ENCODE peak calls at places on chromosomes 4 and X, in eight cellular contexts. R is activated CD8-positive, alpha-beta T cell treated with anti-CD3 and anti-CD28 coated beads for 36 hours; U is fibroblast of mammary gland; F is breast epithelium; Y is tibial artery; I is heart right ventricle; D is omental fat pad; O is GM13977. B is an unnamed sample.

GRCh38 chr4:56909083-56909981 is 1.6 kb downstream of the REST start:
- DNase-seq in R (peak), U (peak), O (peak), Y (peak), I (peak), D (no peak), F (peak), B (peak)

GRCh38 chr4:151807220-151807619 is 46.4 kb upstream of the GATB start:
- DNase-seq in R (no peak), D (no peak), I (peak), F (no peak), Y (no peak), O (no peak), U (no peak), B (no peak)

GRCh38 chrX:776529-777230 is 146.1 kb downstream of the SHOX start:
- DNase-seq in D (no peak), F (no peak), I (no peak), Y (peak), U (no peak), R (no peak), O (no peak), B (no peak)

GRCh38 chrX:19334945-19335626 is 8.6 kb upstream of the PDHA1 start:
- DNase-seq in O (peak), U (peak), R (peak), I (no peak), F (no peak), D (no peak), Y (no peak), B (peak)

GRCh38 chr4:100299019-100299418 is 108.8 kb upstream of the DDIT4L start:
- DNase-seq in R (no peak), F (no peak), O (no peak), I (peak), D (no peak), U (peak), Y (peak), B (no peak)

GRCh38 chrX:78322863-78323262 is 4.5 kb downstream of the CYSLTR1 start:
- DNase-seq in F (no peak), R (no peak), D (no peak), O (no peak), U (no peak), Y (no peak), I (no peak), B (no peak)

GRCh38 chrX:150849996-150850720 is 48.3 kb downstream of the CD99L2 start:
- DNase-seq in D (no peak), R (no peak), U (no peak), Y (no peak), O (no peak), F (no peak), I (no peak), B (no peak)

GRCh38 chr4:106502106-106502699 is 133.6 kb upstream of the GIMD1 start:
- DNase-seq in D (peak), I (peak), R (peak), O (peak), Y (no peak), F (no peak), U (peak), B (peak)

GRCh38 chr4:145406970-145407369 is 74.7 kb upstream of the SMAD1 start:
- DNase-seq in R (no peak), U (no peak), I (no peak), F (no peak), Y (no peak), O (no peak), D (no peak), B (no peak)

GRCh38 chr4:36243355-36244256 is 708 bp downstream of the ARAP2 start:
- DNase-seq in O (peak), I (peak), Y (peak), F (peak), D (peak), U (peak), R (peak), B (peak)

GRCh38 chr4:74546020-74546419 is 101.1 kb downstream of the AREG start:
- DNase-seq in I (no peak), O (no peak), F (no peak), D (no peak), R (no peak), Y (no peak), U (peak), B (no peak)

GRCh38 chrX:2500091-2500680 is 590 bp downstream of the DHRSX start:
- DNase-seq in D (no peak), I (peak), O (no peak), Y (peak), R (peak), U (peak), F (no peak), B (peak)

GRCh38 chr4:87310691-87311335 is 11.9 kb downstream of the HSD17B13 start:
- DNase-seq in I (no peak), F (no peak), O (no peak), R (no peak), Y (no peak), U (no peak), D (no peak), B (no peak)

GRCh38 chrX:50448565-50448964 is 22.1 kb downstream of the DGKK start:
- DNase-seq in U (peak), Y (no peak), O (no peak), I (no peak), F (no peak), D (no peak), R (no peak), B (no peak)

GRCh38 chr4:121484633-121485032 is 103.8 kb upstream of the QRFPR start:
- DNase-seq in O (peak), F (no peak), U (peak), I (no peak), R (peak), Y (no peak), D (no peak), B (peak)
- TF ChIP-seq CTCF in O (peak), F (no peak), U (peak), I (peak), R (peak), Y (peak), D (no peak), B (peak)

DNA sequence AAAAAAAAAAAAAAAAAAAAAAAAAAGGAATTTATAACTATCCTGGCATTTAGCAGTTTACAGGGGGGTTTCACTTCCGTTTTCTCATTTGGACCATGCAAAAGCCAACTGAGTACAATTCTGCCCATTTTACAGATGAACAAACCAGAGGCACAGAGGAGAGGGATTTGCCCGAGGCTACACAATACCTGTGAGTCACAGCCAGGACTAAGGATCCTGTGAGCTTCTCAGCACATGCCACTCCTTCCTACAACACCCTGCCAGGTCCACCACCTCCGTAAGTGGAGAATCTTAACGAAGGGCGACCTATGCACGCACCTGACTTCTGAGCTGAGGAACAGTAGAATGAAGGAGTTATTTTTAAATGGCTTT is 75.4 kb upstream of the USP9X start:
- DNase-seq in O (no peak), U (no peak), I (no peak), R (no peak), F (no peak), Y (no peak), D (no peak), B (peak)
- TF ChIP-seq CTCF in O (no peak), U (no peak), I (no peak), R (no peak), F (no peak), Y (no peak), D (no peak), B (no peak)

DNA sequence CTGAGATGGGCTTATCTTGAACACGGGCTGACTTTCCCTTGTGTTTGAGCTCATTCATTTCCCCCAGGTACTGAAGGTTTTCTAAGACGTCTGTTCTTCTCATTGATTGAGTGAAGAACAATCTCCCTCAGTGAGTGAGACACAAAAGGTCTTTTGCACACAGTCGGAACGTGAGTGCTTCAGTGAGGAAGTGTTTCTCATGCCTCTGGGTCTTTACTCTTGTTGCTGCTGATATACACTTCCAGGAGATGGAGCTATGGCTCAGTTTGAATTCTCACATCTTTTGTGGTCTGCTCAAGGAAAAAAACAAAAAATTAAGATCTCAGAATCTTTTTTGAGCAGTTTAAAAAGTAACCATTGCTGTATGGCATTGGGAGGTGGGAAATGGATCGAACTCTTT is 981.9 kb upstream of the TENM3 start:
- DNase-seq in R (no peak), F (no peak), O (no peak), I (no peak), D (no peak), Y (no peak), U (peak), B (no peak)
- TF ChIP-seq CTCF in R (no peak), F (no peak), O (no peak), I (no peak), D (no peak), Y (no peak), U (peak), B (no peak)

DNA sequence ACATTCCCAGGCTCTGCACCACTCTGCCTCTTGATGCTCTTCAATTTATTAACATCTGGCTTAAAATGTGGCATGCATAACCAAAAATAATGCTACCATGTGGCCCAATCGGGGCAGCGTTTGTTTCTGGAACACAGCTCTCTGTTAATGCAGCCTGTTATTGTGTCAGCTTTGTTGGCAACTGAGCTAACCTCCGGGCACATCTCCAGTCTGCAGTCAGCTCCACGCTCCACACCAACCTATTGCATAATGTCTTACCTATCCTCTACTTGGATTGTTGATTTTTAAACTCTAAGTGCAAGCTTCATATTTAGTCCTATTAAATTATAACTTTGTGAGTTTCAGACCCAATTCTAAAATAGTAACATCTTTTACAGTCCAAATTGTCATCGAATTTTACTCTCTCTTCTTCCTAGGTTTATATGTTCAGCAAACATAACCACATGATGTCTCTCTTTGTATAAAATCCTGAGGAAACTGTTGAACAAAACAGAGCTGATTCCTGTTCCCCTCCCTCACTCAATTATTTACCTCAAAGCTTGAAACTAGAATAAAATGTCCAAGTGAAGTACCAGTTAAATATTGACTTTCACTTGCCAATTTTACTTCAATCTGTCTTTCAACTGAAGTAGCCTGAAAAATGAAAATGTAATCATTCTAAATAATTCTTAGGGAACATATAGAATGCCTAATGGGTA is 92.2 kb upstream of the RAPGEF2 start:
- DNase-seq in O (no peak), F (peak), R (no peak), I (peak), D (peak), U (peak), Y (peak), B (no peak)
- TF ChIP-seq CTCF in O (no peak), F (no peak), R (no peak), I (no peak), D (no peak), U (no peak), Y (no peak), B (no peak)

B was measured in GM10248.